ENCODE peak calls at places on chromosomes 2 and 18, in five cellular contexts. One of them, this sample, is unnamed.

GRCh38 chr2:17943444-17943843 is 65.0 kb downstream of the KCNS3 start:
- DNase-seq in germinal center: no peak
- DNase-seq in BE2C: no peak
- DNase-seq in activated T-cell treated with anti-CD3 and anti-CD28 coated beads for 48 hours: no peak
- DNase-seq in left ventricle myocardium inferior: no peak
- DNase-seq in this sample: no peak

GRCh38 chr2:36770542-36771287 is 74.2 kb downstream of the VIT start:
- DNase-seq in germinal center: peak
- DNase-seq in BE2C: peak
- DNase-seq in activated T-cell treated with anti-CD3 and anti-CD28 coated beads for 48 hours: peak
- DNase-seq in left ventricle myocardium inferior: no peak
- DNase-seq in this sample: peak

GRCh38 chr18:37499913-37500312 is 65.7 kb downstream of the CELF4 start:
- DNase-seq in germinal center: no peak
- DNase-seq in BE2C: no peak
- DNase-seq in activated T-cell treated with anti-CD3 and anti-CD28 coated beads for 48 hours: no peak
- DNase-seq in left ventricle myocardium inferior: no peak
- DNase-seq in this sample: no peak

GRCh38 chr18:63157293-63158011 is 162.1 kb downstream of the BCL2 start:
- DNase-seq in germinal center: no peak
- DNase-seq in BE2C: no peak
- DNase-seq in activated T-cell treated with anti-CD3 and anti-CD28 coated beads for 48 hours: no peak
- DNase-seq in left ventricle myocardium inferior: no peak
- DNase-seq in this sample: peak

GRCh38 chr2:120314656-120315366 is 31.1 kb upstream of the INHBB start:
- DNase-seq in germinal center: no peak
- DNase-seq in BE2C: no peak
- DNase-seq in activated T-cell treated with anti-CD3 and anti-CD28 coated beads for 48 hours: no peak
- DNase-seq in left ventricle myocardium inferior: no peak
- DNase-seq in this sample: no peak

GRCh38 chr2:1940660-1941059 is 196.3 kb upstream of the PXDN start:
- DNase-seq in germinal center: no peak
- DNase-seq in BE2C: peak
- DNase-seq in activated T-cell treated with anti-CD3 and anti-CD28 coated beads for 48 hours: no peak
- DNase-seq in left ventricle myocardium inferior: peak
- DNase-seq in this sample: no peak

GRCh38 chr2:36731941-36732700 is 35.6 kb downstream of the VIT start:
- DNase-seq in germinal center: no peak
- DNase-seq in BE2C: no peak
- DNase-seq in activated T-cell treated with anti-CD3 and anti-CD28 coated beads for 48 hours: no peak
- DNase-seq in left ventricle myocardium inferior: no peak
- DNase-seq in this sample: no peak

GRCh38 chr2:67448648-67449047 is 51.5 kb downstream of the ETAA1 start:
- DNase-seq in germinal center: no peak
- DNase-seq in BE2C: no peak
- DNase-seq in activated T-cell treated with anti-CD3 and anti-CD28 coated beads for 48 hours: no peak
- DNase-seq in left ventricle myocardium inferior: no peak
- DNase-seq in this sample: no peak

GRCh38 chr2:235955664-235956063 is 212.5 kb downstream of the GBX2 start:
- DNase-seq in germinal center: no peak
- DNase-seq in BE2C: no peak
- DNase-seq in activated T-cell treated with anti-CD3 and anti-CD28 coated beads for 48 hours: no peak
- DNase-seq in left ventricle myocardium inferior: no peak
- DNase-seq in this sample: no peak

GRCh38 chr18:21853020-21853419 is 112.4 kb downstream of the MIB1 start:
- DNase-seq in germinal center: peak
- DNase-seq in BE2C: no peak
- DNase-seq in activated T-cell treated with anti-CD3 and anti-CD28 coated beads for 48 hours: no peak
- DNase-seq in left ventricle myocardium inferior: no peak
- DNase-seq in this sample: no peak

GRCh38 chr2:177597759-177598158 is 205.2 kb downstream of the AGPS start:
- DNase-seq in germinal center: no peak
- DNase-seq in BE2C: no peak
- DNase-seq in activated T-cell treated with anti-CD3 and anti-CD28 coated beads for 48 hours: no peak
- DNase-seq in left ventricle myocardium inferior: no peak
- DNase-seq in this sample: no peak

GRCh38 chr18:78410094-78410786 is 569.4 kb upstream of the SALL3 start:
- DNase-seq in germinal center: no peak
- DNase-seq in BE2C: no peak
- DNase-seq in activated T-cell treated with anti-CD3 and anti-CD28 coated beads for 48 hours: no peak
- DNase-seq in left ventricle myocardium inferior: no peak
- DNase-seq in this sample: no peak